ENCODE peak calls at places on chromosomes 7 and 10, in nine cellular contexts. One of them, this sample, is unnamed.

GRCh38 chr10:98433881-98434732 is 12.6 kb downstream of the HPS1 start:
- DNase-seq in GM12865: no peak
- DNase-seq in K562: no peak
- DNase-seq in fibroblast of pulmonary artery: peak
- DNase-seq in WERI-Rb-1: no peak
- DNase-seq in AG10803: peak
- DNase-seq in adrenal gland: peak
- DNase-seq in SK-N-SH: no peak
- DNase-seq in pancreas: no peak
- DNase-seq in this sample: peak

GRCh38 chr10:125392140-125392539 is 231.8 kb upstream of the CTBP2 start:
- DNase-seq in fibroblast of pulmonary artery: no peak
- DNase-seq in K562: no peak
- DNase-seq in GM12865: no peak
- DNase-seq in WERI-Rb-1: no peak
- DNase-seq in pancreas: no peak
- DNase-seq in AG10803: peak
- DNase-seq in SK-N-SH: no peak
- DNase-seq in adrenal gland: no peak
- DNase-seq in this sample: no peak

GRCh38 chr10:91909178-91909677 is at the start of gene FGFBP3:
- DNase-seq in WERI-Rb-1: peak
- DNase-seq in K562: peak
- DNase-seq in SK-N-SH: peak
- DNase-seq in GM12865: peak
- DNase-seq in pancreas: no peak
- DNase-seq in adrenal gland: peak
- DNase-seq in AG10803: peak
- DNase-seq in fibroblast of pulmonary artery: peak
- DNase-seq in this sample: peak

GRCh38 chr7:46545790-46546189 is 624.7 kb upstream of the IGFBP3 start:
- DNase-seq in AG10803: peak
- DNase-seq in SK-N-SH: no peak
- DNase-seq in GM12865: no peak
- DNase-seq in adrenal gland: no peak
- DNase-seq in fibroblast of pulmonary artery: peak
- DNase-seq in K562: no peak
- DNase-seq in WERI-Rb-1: no peak
- DNase-seq in pancreas: no peak
- DNase-seq in this sample: no peak

GRCh38 chr7:129489491-129489890 is 12.8 kb upstream of the SMKR1 start:
- DNase-seq in K562: no peak
- DNase-seq in fibroblast of pulmonary artery: peak
- DNase-seq in adrenal gland: no peak
- DNase-seq in AG10803: peak
- DNase-seq in pancreas: no peak
- DNase-seq in GM12865: no peak
- DNase-seq in WERI-Rb-1: no peak
- DNase-seq in SK-N-SH: no peak
- DNase-seq in this sample: no peak

GRCh38 chr10:91935886-91936285 is 12.3 kb downstream of the BTAF1 start:
- DNase-seq in SK-N-SH: no peak
- DNase-seq in GM12865: no peak
- DNase-seq in K562: no peak
- DNase-seq in WERI-Rb-1: no peak
- DNase-seq in AG10803: no peak
- DNase-seq in adrenal gland: no peak
- DNase-seq in pancreas: no peak
- DNase-seq in fibroblast of pulmonary artery: no peak
- DNase-seq in this sample: no peak

GRCh38 chr7:30831936-30832335 is 60.7 kb downstream of the MINDY4 start:
- DNase-seq in GM12865: no peak
- DNase-seq in AG10803: no peak
- DNase-seq in WERI-Rb-1: no peak
- DNase-seq in pancreas: no peak
- DNase-seq in adrenal gland: no peak
- DNase-seq in K562: no peak
- DNase-seq in fibroblast of pulmonary artery: no peak
- DNase-seq in SK-N-SH: no peak
- DNase-seq in this sample: no peak

GRCh38 chr10:32175629-32176028 is 119.4 kb upstream of the KIF5B start:
- DNase-seq in pancreas: no peak
- DNase-seq in GM12865: no peak
- DNase-seq in WERI-Rb-1: no peak
- DNase-seq in AG10803: no peak
- DNase-seq in fibroblast of pulmonary artery: no peak
- DNase-seq in SK-N-SH: no peak
- DNase-seq in K562: no peak
- DNase-seq in adrenal gland: no peak
- DNase-seq in this sample: no peak

GRCh38 chr10:103616705-103617361 is 123.3 kb downstream of the NEURL1 start:
- DNase-seq in adrenal gland: peak
- DNase-seq in K562: no peak
- DNase-seq in GM12865: no peak
- DNase-seq in fibroblast of pulmonary artery: peak
- DNase-seq in AG10803: peak
- DNase-seq in SK-N-SH: no peak
- DNase-seq in WERI-Rb-1: no peak
- DNase-seq in pancreas: no peak
- DNase-seq in this sample: peak

GRCh38 chr10:96833220-96834001 is 1.3 kb downstream of the LCOR start:
- DNase-seq in AG10803: no peak
- DNase-seq in GM12865: peak
- DNase-seq in adrenal gland: peak
- DNase-seq in pancreas: no peak
- DNase-seq in K562: no peak
- DNase-seq in WERI-Rb-1: peak
- DNase-seq in SK-N-SH: peak
- DNase-seq in fibroblast of pulmonary artery: peak
- DNase-seq in this sample: peak

GRCh38 chr7:116339564-116339963 is 129.2 kb downstream of the TES start:
- DNase-seq in AG10803: no peak
- DNase-seq in SK-N-SH: no peak
- DNase-seq in K562: peak
- DNase-seq in WERI-Rb-1: no peak
- DNase-seq in fibroblast of pulmonary artery: peak
- DNase-seq in adrenal gland: no peak
- DNase-seq in pancreas: no peak
- DNase-seq in GM12865: no peak
- DNase-seq in this sample: no peak

GRCh38 chr7:24622646-24623182 is 49.5 kb downstream of the PALS2 start:
- DNase-seq in K562: no peak
- DNase-seq in AG10803: no peak
- DNase-seq in SK-N-SH: no peak
- DNase-seq in fibroblast of pulmonary artery: peak
- DNase-seq in pancreas: no peak
- DNase-seq in adrenal gland: no peak
- DNase-seq in GM12865: no peak
- DNase-seq in WERI-Rb-1: no peak
- DNase-seq in this sample: no peak

GRCh38 chr10:97384156-97384555 is 17.0 kb downstream of the RRP12 start:
- DNase-seq in fibroblast of pulmonary artery: no peak
- DNase-seq in AG10803: no peak
- DNase-seq in pancreas: no peak
- DNase-seq in K562: no peak
- DNase-seq in adrenal gland: no peak
- DNase-seq in GM12865: no peak
- DNase-seq in WERI-Rb-1: no peak
- DNase-seq in SK-N-SH: no peak
- DNase-seq in this sample: no peak

GRCh38 chr7:156650042-156650441 is 9.5 kb downstream of the RNF32 start:
- DNase-seq in adrenal gland: no peak
- DNase-seq in fibroblast of pulmonary artery: peak
- DNase-seq in pancreas: peak
- DNase-seq in K562: peak
- DNase-seq in AG10803: no peak
- DNase-seq in GM12865: peak
- DNase-seq in SK-N-SH: peak
- DNase-seq in WERI-Rb-1: peak
- DNase-seq in this sample: peak

GRCh38 chr7:22586101-22586805 is 86.3 kb upstream of the STEAP1B start:
- DNase-seq in WERI-Rb-1: no peak
- DNase-seq in K562: no peak
- DNase-seq in AG10803: no peak
- DNase-seq in pancreas: no peak
- DNase-seq in SK-N-SH: no peak
- DNase-seq in adrenal gland: no peak
- DNase-seq in fibroblast of pulmonary artery: no peak
- DNase-seq in GM12865: no peak
- DNase-seq in this sample: no peak

GRCh38 chr10:122140941-122141623 is 130.0 kb upstream of the BTBD16 start:
- DNase-seq in fibroblast of pulmonary artery: peak
- DNase-seq in K562: no peak
- DNase-seq in AG10803: peak
- DNase-seq in WERI-Rb-1: no peak
- DNase-seq in adrenal gland: peak
- DNase-seq in pancreas: peak
- DNase-seq in GM12865: no peak
- DNase-seq in SK-N-SH: no peak
- DNase-seq in this sample: no peak

GRCh38 chr10:22314852-22315251 is 1.3 kb upstream of the COMMD3 start:
- DNase-seq in SK-N-SH: no peak
- DNase-seq in adrenal gland: no peak
- DNase-seq in WERI-Rb-1: no peak
- DNase-seq in fibroblast of pulmonary artery: peak
- DNase-seq in pancreas: no peak
- DNase-seq in AG10803: no peak
- DNase-seq in K562: no peak
- DNase-seq in GM12865: no peak
- DNase-seq in this sample: no peak
- H3K4me3 ChIP-seq in SK-N-SH: no peak
- H3K4me3 ChIP-seq in adrenal gland: no peak
- H3K4me3 ChIP-seq in WERI-Rb-1: no peak
- H3K4me3 ChIP-seq in fibroblast of pulmonary artery: no peak
- H3K4me3 ChIP-seq in pancreas: no peak
- H3K4me3 ChIP-seq in AG10803: no peak
- H3K4me3 ChIP-seq in K562: peak
- H3K4me3 ChIP-seq in GM12865: peak
- H3K4me3 ChIP-seq in this sample: no peak

DNA sequence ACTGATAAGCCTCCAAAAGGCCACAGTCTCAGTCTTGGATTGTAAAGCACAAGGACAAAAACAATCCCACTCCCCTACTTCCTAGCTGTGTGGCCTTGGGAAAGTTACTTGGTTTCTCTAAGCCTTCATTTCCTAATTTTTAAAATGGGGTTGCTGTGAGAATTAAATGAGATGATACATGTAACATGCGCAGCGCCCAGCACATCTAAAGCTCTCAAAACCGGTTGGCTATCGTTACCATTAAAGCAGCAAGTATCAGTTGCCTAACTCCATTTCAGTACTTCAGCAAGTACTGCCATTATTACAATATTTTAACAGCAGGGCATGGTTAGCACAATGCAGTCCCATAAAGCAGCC is 1.9 kb downstream of the NRCAM start:
- DNase-seq in pancreas: no peak
- DNase-seq in GM12865: no peak
- DNase-seq in fibroblast of pulmonary artery: no peak
- DNase-seq in adrenal gland: no peak
- DNase-seq in K562: no peak
- DNase-seq in WERI-Rb-1: no peak
- DNase-seq in AG10803: no peak
- DNase-seq in SK-N-SH: no peak
- DNase-seq in this sample: no peak
- H3K4me3 ChIP-seq in pancreas: peak
- H3K4me3 ChIP-seq in GM12865: no peak
- H3K4me3 ChIP-seq in fibroblast of pulmonary artery: peak
- H3K4me3 ChIP-seq in adrenal gland: peak
- H3K4me3 ChIP-seq in K562: no peak
- H3K4me3 ChIP-seq in WERI-Rb-1: peak
- H3K4me3 ChIP-seq in AG10803: no peak
- H3K4me3 ChIP-seq in SK-N-SH: peak
- H3K4me3 ChIP-seq in this sample: peak

GRCh38 chr10:123213192-123213591 is 59.0 kb downstream of the BUB3 start:
- DNase-seq in adrenal gland: no peak
- DNase-seq in fibroblast of pulmonary artery: no peak
- DNase-seq in pancreas: no peak
- DNase-seq in K562: peak
- DNase-seq in AG10803: no peak
- DNase-seq in GM12865: no peak
- DNase-seq in WERI-Rb-1: no peak
- DNase-seq in SK-N-SH: no peak
- DNase-seq in this sample: peak
- H3K4me3 ChIP-seq in adrenal gland: no peak
- H3K4me3 ChIP-seq in fibroblast of pulmonary artery: no peak
- H3K4me3 ChIP-seq in pancreas: no peak
- H3K4me3 ChIP-seq in K562: no peak
- H3K4me3 ChIP-seq in AG10803: no peak
- H3K4me3 ChIP-seq in GM12865: no peak
- H3K4me3 ChIP-seq in WERI-Rb-1: no peak
- H3K4me3 ChIP-seq in SK-N-SH: no peak
- H3K4me3 ChIP-seq in this sample: no peak

GRCh38 chr10:95656291-95657164 is at the start of gene ALDH18A1:
- DNase-seq in adrenal gland: peak
- DNase-seq in GM12865: peak
- DNase-seq in fibroblast of pulmonary artery: peak
- DNase-seq in SK-N-SH: peak
- DNase-seq in AG10803: peak
- DNase-seq in WERI-Rb-1: peak
- DNase-seq in K562: peak
- DNase-seq in pancreas: peak
- DNase-seq in this sample: peak

GRCh38 chr10:95651346-95652115 is 5.0 kb downstream of the ALDH18A1 start:
- DNase-seq in WERI-Rb-1: no peak
- DNase-seq in K562: no peak
- DNase-seq in adrenal gland: no peak
- DNase-seq in AG10803: peak
- DNase-seq in GM12865: no peak
- DNase-seq in SK-N-SH: no peak
- DNase-seq in fibroblast of pulmonary artery: no peak
- DNase-seq in pancreas: no peak
- DNase-seq in this sample: no peak

GRCh38 chr10:95657250-95657649 is 739 bp upstream of the ALDH18A1 start:
- DNase-seq in K562: no peak
- DNase-seq in fibroblast of pulmonary artery: no peak
- DNase-seq in adrenal gland: no peak
- DNase-seq in AG10803: no peak
- DNase-seq in WERI-Rb-1: no peak
- DNase-seq in pancreas: no peak
- DNase-seq in SK-N-SH: no peak
- DNase-seq in GM12865: no peak
- DNase-seq in this sample: no peak

GRCh38 chr10:95655571-95656290 is 780 bp downstream of the ALDH18A1 start:
- DNase-seq in K562: no peak
- DNase-seq in WERI-Rb-1: no peak
- DNase-seq in fibroblast of pulmonary artery: peak
- DNase-seq in adrenal gland: no peak
- DNase-seq in AG10803: peak
- DNase-seq in SK-N-SH: peak
- DNase-seq in pancreas: no peak
- DNase-seq in GM12865: peak
- DNase-seq in this sample: peak

DNA sequence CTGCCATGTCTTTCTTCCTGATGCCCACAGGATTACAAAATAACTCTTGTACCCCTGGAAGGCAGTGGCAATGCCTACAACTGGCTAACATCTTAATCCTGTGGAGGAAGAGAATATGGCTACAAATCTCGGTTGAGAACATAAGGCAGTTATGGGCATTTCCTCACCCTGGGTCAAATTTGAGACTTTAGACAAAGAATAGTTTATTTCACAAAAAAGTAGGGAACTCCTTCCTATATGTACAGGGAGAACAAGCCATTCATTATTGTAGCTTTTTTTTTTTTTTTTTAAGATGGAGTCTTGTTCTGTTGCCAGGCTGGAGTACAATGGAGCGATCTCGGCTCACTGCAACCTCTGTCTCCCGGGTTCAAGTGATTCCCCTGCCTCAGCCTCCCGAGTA is 2.6 kb downstream of the ALDH18A1 start:
- DNase-seq in WERI-Rb-1: no peak
- DNase-seq in fibroblast of pulmonary artery: no peak
- DNase-seq in SK-N-SH: no peak
- DNase-seq in GM12865: no peak
- DNase-seq in pancreas: no peak
- DNase-seq in adrenal gland: no peak
- DNase-seq in AG10803: no peak
- DNase-seq in K562: no peak
- DNase-seq in this sample: no peak
- H3K4me3 ChIP-seq in WERI-Rb-1: no peak
- H3K4me3 ChIP-seq in fibroblast of pulmonary artery: no peak
- H3K4me3 ChIP-seq in SK-N-SH: no peak
- H3K4me3 ChIP-seq in GM12865: no peak
- H3K4me3 ChIP-seq in pancreas: no peak
- H3K4me3 ChIP-seq in adrenal gland: no peak
- H3K4me3 ChIP-seq in AG10803: no peak
- H3K4me3 ChIP-seq in K562: no peak
- H3K4me3 ChIP-seq in this sample: no peak